ENCODE peak calls at places on chromosomes 4 and X, in eight cellular contexts. Y is bronchial epithelial cell; L is suprapubic skin; Z is CD4-positive, alpha-beta T cell; T is osteocyte; H is IMR-90; F is heart left ventricle; O is ovary. U is an unnamed sample.

GRCh38 chr4:173591760-173592159 is 61.7 kb upstream of the HAND2 start:
- DNase-seq in Y (no peak), L (no peak), Z (no peak), T (no peak), H (no peak), F (no peak), O (no peak), U (no peak)

GRCh38 chr4:15784959-15785634 is 7.0 kb downstream of the CD38 start:
- DNase-seq in Y (no peak), L (no peak), Z (no peak), T (no peak), H (no peak), F (no peak), O (no peak), U (no peak)

GRCh38 chrX:12065251-12065650 is 73.0 kb upstream of the FRMPD4 start:
- DNase-seq in Y (peak), L (no peak), Z (no peak), T (no peak), H (peak), F (no peak), O (no peak), U (no peak)

GRCh38 chrX:44246826-44247225 is 96.6 kb downstream of the EFHC2 start:
- DNase-seq in Y (no peak), L (no peak), Z (no peak), T (no peak), H (no peak), F (no peak), O (no peak), U (no peak)

GRCh38 chrX:32780109-32780508 is 431.2 kb downstream of the DMD start:
- DNase-seq in Y (no peak), L (no peak), Z (no peak), T (no peak), H (no peak), F (no peak), O (no peak), U (no peak)

GRCh38 chr4:25123236-25123635 is 37.0 kb downstream of the SEPSECS start:
- DNase-seq in Y (no peak), L (no peak), Z (no peak), T (no peak), H (no peak), F (no peak), O (no peak), U (no peak)

GRCh38 chr4:144709159-144709558 is 63.2 kb downstream of the HHIP start:
- DNase-seq in Y (peak), L (no peak), Z (no peak), T (no peak), H (peak), F (no peak), O (no peak), U (no peak)

GRCh38 chr4:80610845-80611244 is 275.3 kb downstream of the CFAP299 start:
- DNase-seq in Y (peak), L (no peak), Z (no peak), T (no peak), H (peak), F (no peak), O (no peak), U (no peak)

GRCh38 chrX:24846551-24847170 is 152.9 kb downstream of the POLA1 start:
- DNase-seq in Y (no peak), L (no peak), Z (no peak), T (no peak), H (peak), F (no peak), O (peak), U (no peak)

GRCh38 chrX:54066841-54067240 is 22.6 kb upstream of the PHF8 start:
- DNase-seq in Y (peak), L (no peak), Z (no peak), T (no peak), H (peak), F (no peak), O (no peak), U (no peak)

GRCh38 chrX:108123591-108124366 is 32.2 kb downstream of the ATG4A start:
- DNase-seq in Y (peak), L (no peak), Z (no peak), T (no peak), H (no peak), F (peak), O (no peak), U (no peak)

GRCh38 chr4:7865533-7865932 is 74.1 kb downstream of the AFAP1 start:
- DNase-seq in Y (no peak), L (no peak), Z (no peak), T (no peak), H (no peak), F (no peak), O (no peak), U (no peak)

GRCh38 chr4:978957-979701 is 5.8 kb upstream of the DGKQ start:
- DNase-seq in Y (peak), L (no peak), Z (no peak), T (no peak), H (peak), F (no peak), O (no peak), U (no peak)

GRCh38 chr4:1408418-1408817 is 2.2 kb upstream of the NKX1-1 start:
- DNase-seq in Y (no peak), L (no peak), Z (no peak), T (no peak), H (no peak), F (no peak), O (no peak), U (peak)

GRCh38 chrX:39398973-39399268 is 597.7 kb downstream of the MID1IP1 start:
- DNase-seq in Y (no peak), L (no peak), Z (no peak), T (no peak), H (no peak), F (no peak), O (peak), U (no peak)

GRCh38 chr4:174522183-174523002 is at the start of gene HPGD:
- DNase-seq in Y (peak), L (peak), Z (peak), T (no peak), H (no peak), F (peak), O (no peak), U (no peak)

GRCh38 chr4:138078264-138078663 is 163.9 kb downstream of the SLC7A11 start:
- DNase-seq in Y (no peak), L (no peak), Z (no peak), T (no peak), H (peak), F (no peak), O (no peak), U (no peak)

GRCh38 chrX:49077941-49078340 is 1.7 kb downstream of the WDR45 start:
- DNase-seq in Y (no peak), L (no peak), Z (no peak), T (no peak), H (no peak), F (no peak), O (no peak), U (no peak)

GRCh38 chrX:115582871-115583729 is 22.1 kb downstream of the PLS3 start:
- DNase-seq in Y (peak), L (no peak), Z (no peak), T (no peak), H (peak), F (no peak), O (no peak), U (no peak)

GRCh38 chr4:158020175-158020574 is 152.7 kb downstream of the GASK1B start:
- DNase-seq in Y (peak), L (no peak), Z (no peak), T (no peak), H (peak), F (no peak), O (no peak), U (no peak)

GRCh38 chrX:72609313-72609712 is 36.7 kb upstream of the HDAC8 start:
- DNase-seq in Y (peak), L (no peak), Z (no peak), T (no peak), H (peak), F (no peak), O (no peak), U (no peak)

GRCh38 chrX:27555514-27555913 is 34.6 kb upstream of the DCAF8L2 start:
- DNase-seq in Y (peak), L (no peak), Z (no peak), T (no peak), H (peak), F (no peak), O (no peak), U (no peak)

GRCh38 chr4:189083769-189084168 is 856.9 kb upstream of the FRG1 start:
- DNase-seq in Y (no peak), L (no peak), Z (no peak), T (no peak), H (no peak), F (no peak), O (no peak), U (no peak)

GRCh38 chr4:137203601-137204000 is 328.7 kb downstream of the PCDH18 start:
- DNase-seq in Y (no peak), L (no peak), Z (no peak), T (no peak), H (peak), F (no peak), O (no peak), U (no peak)

GRCh38 chr4:186304816-186305520 is 39.0 kb downstream of the F11 start:
- DNase-seq in Y (no peak), L (no peak), Z (no peak), T (no peak), H (peak), F (no peak), O (no peak), U (no peak)

GRCh38 chr4:81120055-81120454 is 89.5 kb downstream of the BMP3 start:
- DNase-seq in Y (no peak), L (no peak), Z (no peak), T (no peak), H (no peak), F (no peak), O (no peak), U (no peak)

GRCh38 chr4:1767770-1768366 is 25.2 kb upstream of the FGFR3 start:
- DNase-seq in Y (peak), L (no peak), Z (no peak), T (no peak), H (peak), F (no peak), O (no peak), U (no peak)

GRCh38 chr4:22500128-22500611 is 15.7 kb downstream of the ADGRA3 start:
- DNase-seq in Y (peak), L (no peak), Z (no peak), T (no peak), H (no peak), F (no peak), O (no peak), U (no peak)

GRCh38 chr4:15542795-15543194 is 73.1 kb downstream of the CC2D2A start:
- DNase-seq in Y (no peak), L (no peak), Z (no peak), T (no peak), H (no peak), F (peak), O (no peak), U (no peak)

GRCh38 chr4:154024097-154024496 is 235.2 kb upstream of the SFRP2 start:
- DNase-seq in Y (no peak), L (no peak), Z (no peak), T (no peak), H (no peak), F (no peak), O (no peak), U (no peak)
- TF ChIP-seq CTCF in Y (no peak), L (no peak), Z (no peak), T (peak), H (no peak), F (no peak), O (no peak), U (no peak)

GRCh38 chrX:129761596-129761995 is 18.2 kb upstream of the SASH3 start:
- DNase-seq in Y (no peak), L (no peak), Z (no peak), T (no peak), H (no peak), F (no peak), O (no peak), U (no peak)

GRCh38 chrX:129762448-129762847 is 17.3 kb upstream of the SASH3 start:
- DNase-seq in Y (no peak), L (no peak), Z (no peak), T (no peak), H (no peak), F (no peak), O (no peak), U (no peak)

GRCh38 chrX:129760981-129761380 is 18.8 kb upstream of the SASH3 start:
- DNase-seq in Y (no peak), L (no peak), Z (no peak), T (no peak), H (no peak), F (no peak), O (no peak), U (no peak)

GRCh38 chrX:129760155-129760554 is 19.6 kb upstream of the SASH3 start:
- DNase-seq in Y (no peak), L (no peak), Z (no peak), T (no peak), H (no peak), F (no peak), O (no peak), U (no peak)

GRCh38 chrX:129759576-129760061 is 20.1 kb upstream of the SASH3 start:
- DNase-seq in Y (peak), L (no peak), Z (peak), T (no peak), H (peak), F (peak), O (no peak), U (no peak)
- TF ChIP-seq CTCF in Y (no peak), L (no peak), Z (no peak), T (no peak), H (peak), F (peak), O (no peak), U (peak)

GRCh38 chr4:83753260-83753659 is 217.4 kb downstream of the GPAT3 start:
- DNase-seq in Y (no peak), L (no peak), Z (no peak), T (no peak), H (no peak), F (no peak), O (no peak), U (no peak)
- TF ChIP-seq CTCF in Y (no peak), L (no peak), Z (no peak), T (no peak), H (peak), F (no peak), O (no peak), U (no peak)

GRCh38 chr4:3355266-3355748 is 62.5 kb downstream of the RGS12 start:
- DNase-seq in Y (no peak), L (peak), Z (no peak), T (peak), H (no peak), F (no peak), O (no peak), U (peak)

GRCh38 chr4:3361406-3361805 is 68.6 kb downstream of the RGS12 start:
- DNase-seq in Y (peak), L (peak), Z (no peak), T (peak), H (no peak), F (no peak), O (no peak), U (peak)

GRCh38 chr4:3360741-3361140 is 67.9 kb downstream of the RGS12 start:
- DNase-seq in Y (no peak), L (peak), Z (no peak), T (peak), H (no peak), F (no peak), O (no peak), U (peak)

GRCh38 chr4:3361896-3362295 is 69.1 kb downstream of the RGS12 start:
- DNase-seq in Y (no peak), L (peak), Z (no peak), T (peak), H (no peak), F (no peak), O (no peak), U (peak)

GRCh38 chr4:3358660-3359059 is 65.8 kb downstream of the RGS12 start:
- DNase-seq in Y (no peak), L (no peak), Z (no peak), T (no peak), H (no peak), F (no peak), O (no peak), U (no peak)
- TF ChIP-seq CTCF in Y (no peak), L (no peak), Z (no peak), T (no peak), H (no peak), F (no peak), O (no peak), U (no peak)

U was measured in right atrium auricular region.